ENCODE peak calls at places on chromosomes 4 and X, in seven cellular contexts. One of them, this sample, is unnamed.

GRCh38 chr4:150049682-150050081 is 28.6 kb upstream of the DCLK2 start:
- DNase-seq in heart left ventricle: no peak
- DNase-seq in body of pancreas: no peak
- DNase-seq in gastrocnemius medialis: no peak
- DNase-seq in HCT116: no peak
- DNase-seq in esophagus squamous epithelium: no peak
- DNase-seq in tibial nerve: no peak
- DNase-seq in this sample: no peak

GRCh38 chr4:35138449-35138848 is 1105.9 kb downstream of the ARAP2 start:
- DNase-seq in heart left ventricle: no peak
- DNase-seq in body of pancreas: no peak
- DNase-seq in gastrocnemius medialis: no peak
- DNase-seq in HCT116: no peak
- DNase-seq in esophagus squamous epithelium: no peak
- DNase-seq in tibial nerve: no peak
- DNase-seq in this sample: no peak

GRCh38 chrX:16722481-16722880 is 3.1 kb downstream of the SYAP1 start:
- DNase-seq in heart left ventricle: no peak
- DNase-seq in body of pancreas: no peak
- DNase-seq in gastrocnemius medialis: no peak
- DNase-seq in HCT116: no peak
- DNase-seq in esophagus squamous epithelium: no peak
- DNase-seq in tibial nerve: no peak
- DNase-seq in this sample: no peak

GRCh38 chr4:101000496-101000895 is 346.8 kb downstream of the PPP3CA start:
- DNase-seq in heart left ventricle: no peak
- DNase-seq in body of pancreas: no peak
- DNase-seq in gastrocnemius medialis: no peak
- DNase-seq in HCT116: no peak
- DNase-seq in esophagus squamous epithelium: no peak
- DNase-seq in tibial nerve: no peak
- DNase-seq in this sample: no peak

GRCh38 chrX:21153503-21153902 is 220.7 kb upstream of the CNKSR2 start:
- DNase-seq in heart left ventricle: peak
- DNase-seq in body of pancreas: no peak
- DNase-seq in gastrocnemius medialis: peak
- DNase-seq in HCT116: no peak
- DNase-seq in esophagus squamous epithelium: no peak
- DNase-seq in tibial nerve: peak
- DNase-seq in this sample: no peak

GRCh38 chr4:102007959-102008425 is 217.5 kb downstream of the BANK1 start:
- DNase-seq in heart left ventricle: no peak
- DNase-seq in body of pancreas: no peak
- DNase-seq in gastrocnemius medialis: no peak
- DNase-seq in HCT116: no peak
- DNase-seq in esophagus squamous epithelium: no peak
- DNase-seq in tibial nerve: no peak
- DNase-seq in this sample: no peak

GRCh38 chr4:41179086-41179374 is 35.3 kb downstream of the APBB2 start:
- DNase-seq in heart left ventricle: no peak
- DNase-seq in body of pancreas: no peak
- DNase-seq in gastrocnemius medialis: no peak
- DNase-seq in HCT116: no peak
- DNase-seq in esophagus squamous epithelium: no peak
- DNase-seq in tibial nerve: no peak
- DNase-seq in this sample: no peak

GRCh38 chr4:143514432-143514831 is 930 bp downstream of the SMARCA5 start:
- DNase-seq in heart left ventricle: peak
- DNase-seq in body of pancreas: peak
- DNase-seq in gastrocnemius medialis: no peak
- DNase-seq in HCT116: no peak
- DNase-seq in esophagus squamous epithelium: no peak
- DNase-seq in tibial nerve: peak
- DNase-seq in this sample: no peak

GRCh38 chrX:69299271-69299670 is 134.0 kb upstream of the PJA1 start:
- DNase-seq in heart left ventricle: no peak
- DNase-seq in body of pancreas: no peak
- DNase-seq in gastrocnemius medialis: no peak
- DNase-seq in HCT116: no peak
- DNase-seq in esophagus squamous epithelium: no peak
- DNase-seq in tibial nerve: no peak
- DNase-seq in this sample: no peak

GRCh38 chr4:1721003-1721665 is at the start of the genes TACC3 and TMEM129:
- DNase-seq in heart left ventricle: peak
- DNase-seq in body of pancreas: peak
- DNase-seq in gastrocnemius medialis: peak
- DNase-seq in HCT116: peak
- DNase-seq in esophagus squamous epithelium: peak
- DNase-seq in tibial nerve: peak
- DNase-seq in this sample: peak
- TF ChIP-seq POLR2A in heart left ventricle: peak
- TF ChIP-seq POLR2A in body of pancreas: peak
- TF ChIP-seq POLR2A in gastrocnemius medialis: peak
- TF ChIP-seq POLR2A in HCT116: peak
- TF ChIP-seq POLR2A in esophagus squamous epithelium: no peak
- TF ChIP-seq POLR2A in tibial nerve: no peak
- TF ChIP-seq POLR2A in this sample: peak

GRCh38 chrX:156002517-156002916 is 5.0 kb downstream of the IL9R start:
- DNase-seq in heart left ventricle: no peak
- DNase-seq in body of pancreas: no peak
- DNase-seq in gastrocnemius medialis: no peak
- DNase-seq in HCT116: no peak
- DNase-seq in esophagus squamous epithelium: no peak
- DNase-seq in tibial nerve: no peak
- DNase-seq in this sample: no peak

GRCh38 chrX:156003486-156004185 is 6.1 kb downstream of the IL9R start:
- DNase-seq in heart left ventricle: no peak
- DNase-seq in body of pancreas: no peak
- DNase-seq in gastrocnemius medialis: no peak
- DNase-seq in HCT116: no peak
- DNase-seq in esophagus squamous epithelium: no peak
- DNase-seq in tibial nerve: no peak
- DNase-seq in this sample: no peak

GRCh38 chrX:156000361-156000926 is 2.9 kb downstream of the IL9R start:
- DNase-seq in heart left ventricle: no peak
- DNase-seq in body of pancreas: no peak
- DNase-seq in gastrocnemius medialis: no peak
- DNase-seq in HCT116: no peak
- DNase-seq in esophagus squamous epithelium: no peak
- DNase-seq in tibial nerve: no peak
- DNase-seq in this sample: no peak

GRCh38 chrX:156001001-156001666 is 3.6 kb downstream of the IL9R start:
- DNase-seq in heart left ventricle: no peak
- DNase-seq in body of pancreas: no peak
- DNase-seq in gastrocnemius medialis: no peak
- DNase-seq in HCT116: no peak
- DNase-seq in esophagus squamous epithelium: no peak
- DNase-seq in tibial nerve: no peak
- DNase-seq in this sample: no peak

DNA sequence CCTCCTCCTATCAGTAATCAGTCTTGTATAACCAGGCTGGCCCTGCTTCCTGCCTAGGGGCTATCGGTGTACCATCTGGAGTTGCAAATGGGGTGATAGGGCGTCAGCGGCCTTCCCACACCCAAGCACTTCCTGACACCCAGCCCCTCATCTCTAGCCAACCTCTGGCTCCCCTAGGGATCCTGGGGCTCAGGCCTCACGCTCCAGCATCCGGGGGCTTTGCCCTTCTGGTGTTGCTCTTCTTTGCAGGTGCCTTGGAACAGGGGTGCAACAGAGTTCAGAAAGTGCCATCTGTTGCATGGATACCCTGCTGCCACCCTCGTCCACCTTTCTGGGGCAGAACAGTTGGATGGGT is 4.1 kb downstream of the IL9R start:
- DNase-seq in heart left ventricle: no peak
- DNase-seq in body of pancreas: no peak
- DNase-seq in gastrocnemius medialis: no peak
- DNase-seq in HCT116: no peak
- DNase-seq in esophagus squamous epithelium: no peak
- DNase-seq in tibial nerve: no peak
- DNase-seq in this sample: no peak
- TF ChIP-seq POLR2A in heart left ventricle: no peak
- TF ChIP-seq POLR2A in body of pancreas: no peak
- TF ChIP-seq POLR2A in gastrocnemius medialis: no peak
- TF ChIP-seq POLR2A in HCT116: no peak
- TF ChIP-seq POLR2A in esophagus squamous epithelium: no peak
- TF ChIP-seq POLR2A in tibial nerve: no peak
- TF ChIP-seq POLR2A in this sample: no peak

GRCh38 chr4:123701046-123701445 is 304.5 kb downstream of the SPRY1 start:
- DNase-seq in heart left ventricle: no peak
- DNase-seq in body of pancreas: no peak
- DNase-seq in gastrocnemius medialis: no peak
- DNase-seq in HCT116: no peak
- DNase-seq in esophagus squamous epithelium: no peak
- DNase-seq in tibial nerve: no peak
- DNase-seq in this sample: no peak
- TF ChIP-seq POLR2A in heart left ventricle: no peak
- TF ChIP-seq POLR2A in body of pancreas: no peak
- TF ChIP-seq POLR2A in gastrocnemius medialis: no peak
- TF ChIP-seq POLR2A in HCT116: no peak
- TF ChIP-seq POLR2A in esophagus squamous epithelium: no peak
- TF ChIP-seq POLR2A in tibial nerve: no peak
- TF ChIP-seq POLR2A in this sample: no peak

GRCh38 chr4:6709230-6710114 is at the start of gene MRFAP1L1:
- DNase-seq in heart left ventricle: peak
- DNase-seq in body of pancreas: peak
- DNase-seq in gastrocnemius medialis: peak
- DNase-seq in HCT116: peak
- DNase-seq in esophagus squamous epithelium: peak
- DNase-seq in tibial nerve: peak
- DNase-seq in this sample: peak
- TF ChIP-seq POLR2A in heart left ventricle: peak
- TF ChIP-seq POLR2A in body of pancreas: peak
- TF ChIP-seq POLR2A in gastrocnemius medialis: peak
- TF ChIP-seq POLR2A in HCT116: peak
- TF ChIP-seq POLR2A in esophagus squamous epithelium: no peak
- TF ChIP-seq POLR2A in tibial nerve: no peak
- TF ChIP-seq POLR2A in this sample: peak

DNA sequence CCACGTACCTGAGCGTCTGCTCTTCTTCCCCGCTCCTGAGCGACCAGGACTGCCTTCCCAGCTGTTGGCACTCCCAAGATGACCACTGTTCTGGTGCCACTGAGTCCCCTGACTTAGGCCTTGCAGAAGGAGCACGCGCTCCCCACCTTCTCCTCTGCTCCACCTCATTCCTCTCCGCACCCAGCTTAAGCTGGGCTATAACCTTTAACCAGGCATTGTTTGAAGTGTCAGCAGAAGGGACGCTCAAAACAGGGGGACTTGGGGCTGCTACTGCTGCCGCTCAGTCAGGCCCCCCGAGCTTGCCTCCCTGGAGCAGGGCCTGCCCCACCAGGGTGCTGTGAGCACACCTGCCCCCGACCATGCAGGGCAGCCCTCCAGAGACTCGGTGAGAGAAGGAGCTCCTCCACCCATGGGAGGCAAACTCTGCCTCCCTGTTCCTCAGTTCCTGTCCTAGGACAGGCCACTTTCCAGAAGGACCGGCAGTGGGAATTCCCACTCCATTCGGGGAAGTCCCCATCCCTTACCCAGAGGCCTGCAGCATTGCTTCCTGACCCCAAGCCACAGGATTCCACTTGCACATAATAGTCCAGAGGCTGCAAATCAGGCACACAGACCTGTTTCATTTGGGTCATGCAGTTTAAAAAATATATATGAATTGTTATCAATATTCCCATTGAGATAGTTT is 99.7 kb upstream of the ENPP6 start:
- DNase-seq in heart left ventricle: no peak
- DNase-seq in body of pancreas: no peak
- DNase-seq in gastrocnemius medialis: no peak
- DNase-seq in HCT116: no peak
- DNase-seq in esophagus squamous epithelium: no peak
- DNase-seq in tibial nerve: peak
- DNase-seq in this sample: no peak
- TF ChIP-seq POLR2A in heart left ventricle: no peak
- TF ChIP-seq POLR2A in body of pancreas: no peak
- TF ChIP-seq POLR2A in gastrocnemius medialis: no peak
- TF ChIP-seq POLR2A in HCT116: no peak
- TF ChIP-seq POLR2A in esophagus squamous epithelium: no peak
- TF ChIP-seq POLR2A in tibial nerve: no peak
- TF ChIP-seq POLR2A in this sample: no peak

DNA sequence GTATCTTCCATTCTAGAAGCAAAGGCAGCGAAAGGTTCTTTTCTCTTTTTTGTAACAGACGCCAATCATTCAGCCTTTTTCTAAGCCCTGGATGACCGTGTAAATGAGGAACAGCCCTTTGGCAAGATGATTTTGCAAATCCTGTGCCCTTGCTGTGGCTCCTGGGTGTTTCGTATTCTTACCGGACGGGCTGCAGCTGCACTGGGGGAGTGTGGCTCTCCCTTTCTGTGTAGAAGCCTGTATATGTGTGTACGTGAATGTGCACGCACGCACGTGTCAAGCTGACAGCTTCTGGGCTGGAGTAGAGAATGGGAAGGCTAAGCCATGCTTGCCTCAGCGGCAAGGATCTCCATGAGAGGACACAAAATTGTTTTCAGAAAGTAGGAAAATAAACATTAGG is 8.2 kb downstream of the GRPEL1 start:
- DNase-seq in heart left ventricle: no peak
- DNase-seq in body of pancreas: no peak
- DNase-seq in gastrocnemius medialis: no peak
- DNase-seq in HCT116: no peak
- DNase-seq in esophagus squamous epithelium: no peak
- DNase-seq in tibial nerve: no peak
- DNase-seq in this sample: no peak
- TF ChIP-seq POLR2A in heart left ventricle: no peak
- TF ChIP-seq POLR2A in body of pancreas: no peak
- TF ChIP-seq POLR2A in gastrocnemius medialis: no peak
- TF ChIP-seq POLR2A in HCT116: no peak
- TF ChIP-seq POLR2A in esophagus squamous epithelium: no peak
- TF ChIP-seq POLR2A in tibial nerve: no peak
- TF ChIP-seq POLR2A in this sample: no peak

GRCh38 chrX:53087378-53087777 is 5.2 kb downstream of the TSPYL2 start:
- DNase-seq in heart left ventricle: no peak
- DNase-seq in body of pancreas: no peak
- DNase-seq in gastrocnemius medialis: no peak
- DNase-seq in HCT116: no peak
- DNase-seq in esophagus squamous epithelium: no peak
- DNase-seq in tibial nerve: no peak
- DNase-seq in this sample: no peak
- TF ChIP-seq POLR2A in heart left ventricle: no peak
- TF ChIP-seq POLR2A in body of pancreas: no peak
- TF ChIP-seq POLR2A in gastrocnemius medialis: no peak
- TF ChIP-seq POLR2A in HCT116: no peak
- TF ChIP-seq POLR2A in esophagus squamous epithelium: no peak
- TF ChIP-seq POLR2A in tibial nerve: no peak
- TF ChIP-seq POLR2A in this sample: no peak

DNA sequence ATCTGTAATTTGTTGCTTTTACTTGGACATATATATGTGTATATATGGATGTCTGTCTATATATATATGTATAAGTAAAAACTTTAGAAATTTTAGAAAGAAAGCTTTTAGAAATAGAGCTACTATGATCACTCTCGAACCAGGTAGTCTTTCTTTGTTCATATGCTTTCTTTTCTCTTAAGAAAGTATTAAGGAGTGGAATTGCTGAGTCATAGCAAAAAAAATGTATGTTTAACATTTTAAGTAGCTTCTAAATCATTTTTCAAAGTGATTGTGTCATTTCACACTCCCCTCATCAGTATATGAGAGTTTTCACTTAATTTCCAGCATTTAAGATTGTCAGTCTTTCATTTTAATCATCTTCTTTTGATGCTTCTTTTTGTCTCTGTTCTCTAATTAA is 447.9 kb upstream of the TECRL start:
- DNase-seq in heart left ventricle: no peak
- DNase-seq in body of pancreas: no peak
- DNase-seq in gastrocnemius medialis: no peak
- DNase-seq in HCT116: no peak
- DNase-seq in esophagus squamous epithelium: no peak
- DNase-seq in tibial nerve: no peak
- DNase-seq in this sample: no peak
- TF ChIP-seq POLR2A in heart left ventricle: no peak
- TF ChIP-seq POLR2A in body of pancreas: no peak
- TF ChIP-seq POLR2A in gastrocnemius medialis: no peak
- TF ChIP-seq POLR2A in HCT116: no peak
- TF ChIP-seq POLR2A in esophagus squamous epithelium: no peak
- TF ChIP-seq POLR2A in tibial nerve: no peak
- TF ChIP-seq POLR2A in this sample: no peak